ENCODE peak calls at places on chromosomes 7 and 10, in seven cellular contexts. I, H, T, L, U, K and O are unnamed samples.

GRCh38 chr10:31213959-31214358 is 105.1 kb upstream of the ZEB1 start:
- DNase-seq in U (no peak), I (no peak), L (no peak), T (peak), H (no peak), K (no peak), O (no peak)

GRCh38 chr10:62133618-62134017 is 135.0 kb downstream of the RTKN2 start:
- DNase-seq in K (no peak), I (no peak), H (no peak), U (no peak), L (no peak), T (no peak), O (no peak)

GRCh38 chr7:115844857-115845256 is 185.7 kb downstream of the TFEC start:
- DNase-seq in L (no peak), I (no peak), U (no peak), H (peak), K (no peak), T (peak), O (no peak)

GRCh38 chr7:14598978-14599377 is 303.6 kb downstream of the DGKB start:
- DNase-seq in I (peak), K (no peak), L (no peak), H (peak), U (no peak), T (peak), O (no peak)

GRCh38 chr7:13077466-13077865 is 390.0 kb downstream of the ARL4A start:
- DNase-seq in U (no peak), K (no peak), T (peak), I (peak), H (peak), L (no peak), O (no peak)

GRCh38 chr10:93071674-93072224 is 1.9 kb upstream of the CYP26A1 start:
- DNase-seq in T (no peak), H (no peak), U (peak), I (no peak), L (no peak), K (no peak), O (peak)

GRCh38 chr7:120813546-120813945 is 44.4 kb downstream of the TSPAN12 start:
- DNase-seq in H (no peak), T (no peak), L (no peak), K (no peak), U (no peak), I (no peak), O (no peak)

GRCh38 chr7:54541941-54542618 is at the start of gene VSTM2A:
- DNase-seq in T (no peak), U (peak), I (no peak), K (no peak), L (no peak), H (no peak), O (peak)

GRCh38 chr7:79968249-79968648 is 166.4 kb upstream of the GNAI1 start:
- DNase-seq in I (no peak), U (no peak), K (no peak), T (no peak), H (no peak), L (no peak), O (no peak)

GRCh38 chr7:96993980-96994379 is 11.4 kb upstream of the DLX6 start:
- DNase-seq in H (no peak), U (no peak), T (no peak), I (no peak), L (no peak), K (no peak), O (no peak)
- TF ChIP-seq CTCF in H (no peak), U (no peak), T (no peak), I (no peak), L (no peak), K (no peak), O (no peak)

GRCh38 chr10:99975942-99976809 is 33.6 kb downstream of the DNMBP start:
- DNase-seq in I (no peak), L (no peak), H (peak), K (no peak), T (peak), U (no peak), O (no peak)

GRCh38 chr10:99975106-99975829 is 34.5 kb downstream of the DNMBP start:
- DNase-seq in T (no peak), U (no peak), H (no peak), L (no peak), K (no peak), I (no peak), O (no peak)

GRCh38 chr10:99976886-99977391 is 32.8 kb downstream of the DNMBP start:
- DNase-seq in I (peak), U (no peak), H (peak), K (no peak), L (peak), T (peak), O (no peak)

GRCh38 chr10:99977916-99978315 is 31.8 kb downstream of the DNMBP start:
- DNase-seq in H (no peak), I (no peak), U (no peak), T (no peak), L (no peak), K (no peak), O (no peak)

GRCh38 chr10:99973190-99973589 is 36.6 kb downstream of the DNMBP start:
- DNase-seq in I (no peak), T (no peak), K (no peak), H (no peak), L (no peak), U (no peak), O (no peak)
- TF ChIP-seq CTCF in I (peak), T (peak), K (no peak), H (peak), L (peak), U (peak), O (no peak)

GRCh38 chr7:102413071-102413470 is 16.9 kb downstream of the PRKRIP1 start:
- DNase-seq in K (no peak), I (no peak), T (no peak), U (no peak), H (no peak), L (no peak), O (no peak)

GRCh38 chr7:102410918-102411317 is 14.8 kb downstream of the PRKRIP1 start:
- DNase-seq in K (no peak), U (no peak), I (no peak), H (no peak), T (no peak), L (no peak), O (no peak)

GRCh38 chr7:102413611-102414010 is 17.4 kb downstream of the PRKRIP1 start:
- DNase-seq in K (no peak), L (no peak), I (no peak), H (no peak), T (no peak), U (no peak), O (no peak)

GRCh38 chr7:102410123-102410522 is 14.0 kb downstream of the PRKRIP1 start:
- DNase-seq in T (no peak), K (no peak), I (no peak), U (no peak), L (no peak), H (no peak), O (no peak)

GRCh38 chr7:102412548-102412947 is 16.4 kb downstream of the PRKRIP1 start:
- DNase-seq in L (peak), I (peak), T (peak), U (peak), H (peak), K (peak), O (no peak)
- TF ChIP-seq CTCF in L (peak), I (peak), T (peak), U (peak), H (peak), K (peak), O (peak)

DNA sequence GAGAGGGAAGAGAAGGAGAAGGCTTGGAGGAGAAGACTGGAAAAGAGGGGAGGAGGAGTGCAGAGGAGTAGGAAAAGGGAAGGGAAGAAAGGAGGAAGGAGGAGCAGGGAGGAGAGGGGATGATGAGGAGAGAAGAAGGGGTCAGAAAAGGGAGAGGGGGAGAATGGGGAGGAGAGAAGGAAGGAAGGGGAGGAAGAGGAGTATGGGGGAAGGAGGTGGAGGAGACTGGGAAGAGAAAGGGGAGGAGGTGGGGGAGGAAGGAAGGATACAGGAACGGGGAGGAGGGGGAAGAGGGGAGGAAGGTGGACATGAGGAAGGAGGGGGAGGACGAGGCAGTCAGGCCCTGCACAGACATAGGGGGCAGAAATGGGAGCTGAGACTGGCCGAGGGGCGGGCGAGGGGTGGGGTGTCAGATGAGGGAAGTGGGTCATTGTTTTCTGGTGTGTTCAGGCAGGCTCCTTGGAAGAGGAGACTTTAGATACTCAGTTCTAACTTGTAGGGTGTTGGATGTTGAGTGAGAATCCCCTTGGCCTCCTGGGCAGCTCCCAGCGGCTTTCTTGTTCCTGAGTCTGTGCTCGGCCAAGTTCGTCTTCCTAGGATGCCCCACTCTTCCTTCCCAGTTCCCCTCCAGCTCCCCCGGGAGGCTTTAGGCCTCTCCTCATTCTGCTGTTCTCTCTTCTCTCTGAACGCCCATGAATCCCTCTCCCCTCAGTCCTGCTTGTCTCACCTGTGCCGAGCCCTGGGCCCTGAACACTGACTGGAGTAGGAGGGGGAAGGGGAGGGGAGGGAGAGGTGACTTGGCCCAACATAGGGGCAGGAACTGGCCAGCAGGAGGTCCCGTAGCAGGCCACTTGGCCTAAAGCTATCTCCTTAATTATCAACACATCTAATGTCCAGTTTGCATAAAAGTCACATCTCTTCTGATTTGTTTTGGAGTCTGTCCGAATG is 12.8 kb upstream of the CRHR2 start:
- DNase-seq in I (no peak), L (no peak), H (no peak), T (no peak), K (no peak), U (no peak), O (no peak)
- TF ChIP-seq CTCF in I (no peak), L (no peak), H (no peak), T (no peak), K (no peak), U (no peak), O (no peak)

GRCh38 chr10:35398888-35399287 is 62.6 kb downstream of the CCNY start:
- DNase-seq in U (no peak), I (no peak), T (no peak), H (no peak), L (no peak), K (no peak), O (no peak)
- TF ChIP-seq CTCF in U (no peak), I (no peak), T (no peak), H (no peak), L (no peak), K (no peak), O (no peak)

GRCh38 chr7:3089493-3089892 is 45.8 kb upstream of the CARD11 start:
- DNase-seq in T (peak), I (no peak), K (no peak), H (peak), L (peak), U (peak), O (peak)
- TF ChIP-seq CTCF in T (peak), I (peak), K (peak), H (peak), L (peak), U (peak), O (peak)

DNA sequence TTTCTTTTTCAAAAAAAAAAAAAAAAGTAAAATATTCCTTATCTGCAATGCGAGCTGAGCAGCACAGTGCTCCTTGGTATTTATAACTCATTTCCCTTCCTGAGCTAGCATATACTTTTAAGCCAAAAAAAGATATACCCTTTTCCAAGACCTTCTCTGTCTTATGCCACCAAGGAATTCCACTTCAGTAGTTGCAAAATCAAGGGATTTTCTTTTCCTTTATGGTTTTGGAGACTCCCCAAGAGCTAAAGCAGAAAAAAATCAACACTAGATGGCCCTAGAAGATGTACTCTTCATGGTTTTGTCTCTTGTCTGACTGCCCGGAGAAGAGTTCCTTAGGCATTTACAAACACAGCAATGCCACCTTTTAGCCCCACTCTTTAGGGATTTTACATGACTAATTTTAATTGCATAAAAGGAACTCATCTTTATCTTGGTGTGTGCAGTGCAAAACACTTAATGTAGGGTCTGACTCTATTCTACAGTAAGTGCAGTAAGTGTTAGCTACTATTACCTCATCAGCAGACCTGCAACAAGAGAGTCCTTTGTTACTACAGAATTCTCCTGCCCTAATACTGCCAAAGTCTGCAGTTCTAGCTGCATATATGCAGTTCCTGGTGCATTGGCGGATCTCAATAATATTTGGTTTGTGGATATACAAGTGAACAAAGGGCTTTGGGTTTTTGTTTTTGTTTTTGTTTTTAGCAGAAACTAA is 443.3 kb downstream of the GFRA1 start:
- DNase-seq in U (no peak), K (no peak), L (no peak), T (peak), I (peak), H (peak), O (no peak)
- TF ChIP-seq CTCF in U (no peak), K (no peak), L (peak), T (peak), I (peak), H (peak), O (no peak)

GRCh38 chr7:20798081-20798693 is 11.5 kb upstream of the SP8 start:
- DNase-seq in L (peak), I (no peak), K (no peak), U (peak), T (no peak), H (no peak), O (no peak)

GRCh38 chr7:20797174-20798080 is 10.7 kb upstream of the SP8 start:
- DNase-seq in L (peak), U (no peak), I (no peak), T (no peak), K (no peak), H (no peak), O (no peak)

GRCh38 chr7:20799566-20800377 is 13.1 kb upstream of the SP8 start:
- DNase-seq in H (no peak), T (no peak), U (no peak), I (no peak), L (no peak), K (no peak), O (no peak)

GRCh38 chr7:20796565-20796964 is 9.9 kb upstream of the SP8 start:
- DNase-seq in K (no peak), U (no peak), L (no peak), I (no peak), T (no peak), H (no peak), O (no peak)

GRCh38 chr7:20798694-20799121 is 12.0 kb upstream of the SP8 start:
- DNase-seq in L (no peak), I (no peak), T (no peak), U (no peak), H (no peak), K (no peak), O (no peak)
- TF ChIP-seq CTCF in L (no peak), I (no peak), T (no peak), U (no peak), H (no peak), K (no peak), O (no peak)

DNA sequence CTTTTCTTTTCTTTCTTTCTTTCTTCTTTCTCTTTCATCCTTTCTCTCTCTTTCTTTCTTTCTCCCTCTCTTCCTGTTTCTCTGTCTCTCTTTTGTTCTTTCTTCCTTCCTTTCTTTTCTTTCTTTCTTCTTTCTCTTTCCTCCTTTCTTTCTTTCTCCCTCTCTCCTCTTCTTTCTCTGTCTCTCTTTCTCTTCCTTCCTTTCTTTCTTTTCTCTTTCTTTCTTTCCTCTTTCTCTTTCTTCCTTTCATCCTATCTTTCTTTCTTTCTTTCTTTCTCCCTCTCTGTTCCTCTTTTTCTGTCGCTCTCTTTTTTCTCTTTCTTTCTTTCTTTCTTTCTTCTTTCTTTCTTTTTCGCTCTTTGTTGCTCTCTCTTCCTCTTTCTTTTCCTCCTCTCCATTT is 1149.2 kb upstream of the AUTS2 start:
- DNase-seq in H (no peak), I (no peak), L (no peak), K (no peak), T (no peak), U (no peak), O (no peak)
- TF ChIP-seq CTCF in H (no peak), I (no peak), L (no peak), K (no peak), T (no peak), U (no peak), O (no peak)